ENCODE peak calls at places on chromosomes 16 and 17, in six cellular contexts. P is A549, S is vagina, D is heart left ventricle, Y is body of pancreas, E is sigmoid colon. X is an unnamed sample.

GRCh38 chr16:1535391-1536291 is 2.2 kb downstream of the TMEM204 start:
- DNase-seq in D (no peak), Y (no peak), E (no peak), P (no peak), S (no peak), X (no peak)

GRCh38 chr16:24075929-24076716 is 180.0 kb upstream of the CACNG3 start:
- DNase-seq in S (peak; percentile 34), P (no peak), E (no peak), Y (no peak), D (no peak), X (no peak)

GRCh38 chr17:79985361-79985760 is 50.3 kb downstream of the TBC1D16 start:
- DNase-seq in S (no peak), Y (no peak), P (no peak), D (no peak), E (peak; percentile 48), X (no peak)

GRCh38 chr17:27506348-27507218 is 50.3 kb downstream of the KSR1 start:
- DNase-seq in P (no peak), S (no peak), E (no peak), Y (no peak), D (no peak), X (no peak)

GRCh38 chr17:79006794-79007503 is 2.6 kb downstream of the CANT1 start:
- DNase-seq in P (no peak), D (no peak), Y (no peak), E (peak; percentile 48), S (no peak), X (peak; percentile 70)

GRCh38 chr17:81083125-81083765 is 48.3 kb downstream of the BAIAP2 start:
- DNase-seq in S (no peak), E (no peak), Y (peak; percentile 81), D (peak; percentile 57), P (no peak), X (no peak)

GRCh38 chr17:47203984-47204721 is 5.0 kb upstream of the MYL4 start:
- DNase-seq in S (peak; percentile 61), Y (no peak), P (no peak), D (no peak), E (no peak), X (no peak)

GRCh38 chr17:54920819-54921218 is 20.2 kb downstream of the TOM1L1 start:
- DNase-seq in S (no peak), Y (no peak), E (no peak), D (no peak), P (no peak), X (no peak)

GRCh38 chr16:46638947-46639925 is 18.1 kb upstream of the SHCBP1 start:
- DNase-seq in D (no peak), S (no peak), E (no peak), Y (no peak), P (no peak), X (no peak)

DNA sequence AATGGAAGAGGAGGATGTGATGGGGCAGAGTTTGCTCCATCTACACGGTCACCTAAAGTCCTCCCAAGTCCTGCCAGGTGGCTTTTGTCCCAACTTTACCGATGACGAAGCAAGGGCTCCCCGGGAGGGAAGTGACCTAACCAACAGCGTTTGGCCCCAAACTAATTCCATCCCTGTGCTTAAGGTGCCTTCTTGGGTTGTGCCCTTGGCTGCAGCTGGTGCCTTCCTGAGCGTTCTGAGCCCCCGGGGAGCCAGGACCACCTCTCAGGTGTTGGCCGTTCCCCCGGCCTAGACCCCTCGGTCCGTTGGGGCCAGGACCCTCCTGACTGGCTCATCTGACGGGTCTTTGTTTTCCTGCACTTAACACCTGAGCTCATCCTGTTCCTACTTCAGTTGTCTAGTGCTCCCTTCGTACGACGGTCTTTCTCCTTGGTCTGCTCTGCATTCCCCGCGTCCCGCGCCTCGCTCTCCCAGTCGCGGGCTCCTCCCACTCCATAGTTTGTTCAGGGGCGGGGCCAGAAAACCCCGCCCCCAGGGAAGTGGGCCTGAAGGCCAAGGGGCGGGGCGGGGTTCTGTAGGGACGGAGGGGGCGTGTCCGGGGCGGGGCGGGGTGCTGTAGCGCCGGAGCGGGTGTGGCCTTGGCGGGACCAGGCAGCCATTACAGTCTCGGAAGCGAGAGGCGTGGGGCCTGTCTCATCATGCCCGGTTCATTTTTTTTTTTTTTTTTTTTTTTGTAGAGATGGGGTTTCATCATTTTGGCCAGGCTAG is 822 bp upstream of the ZSCAN10 start:
- DNase-seq in S (no peak), D (peak; percentile 94), E (peak; percentile 92), Y (peak; percentile 98), P (peak; percentile 80), X (peak; percentile 96)
- TF ChIP-seq POLR2A in S (no peak), D (peak; percentile 9), E (no peak), Y (no peak), P (no peak), X (no peak)

GRCh38 chr16:13372421-13372820 is 471.0 kb downstream of the SHISA9 start:
- DNase-seq in E (no peak), D (no peak), S (no peak), Y (no peak), P (no peak), X (no peak)

GRCh38 chr16:13379266-13379665 is 477.9 kb downstream of the SHISA9 start:
- DNase-seq in P (no peak), Y (no peak), D (no peak), E (no peak), S (no peak), X (no peak)

GRCh38 chr16:13377143-13377542 is 475.7 kb downstream of the SHISA9 start:
- DNase-seq in Y (no peak), E (no peak), P (no peak), D (no peak), S (no peak), X (no peak)

GRCh38 chr16:13376174-13376573 is 474.8 kb downstream of the SHISA9 start:
- DNase-seq in D (no peak), S (no peak), Y (no peak), P (no peak), E (no peak), X (no peak)

GRCh38 chr16:13378151-13378550 is 476.8 kb downstream of the SHISA9 start:
- DNase-seq in E (no peak), Y (no peak), P (no peak), D (no peak), S (no peak), X (no peak)
- TF ChIP-seq CTCF in E (no peak), Y (no peak), P (no peak), D (no peak), S (no peak), X (no peak)

DNA sequence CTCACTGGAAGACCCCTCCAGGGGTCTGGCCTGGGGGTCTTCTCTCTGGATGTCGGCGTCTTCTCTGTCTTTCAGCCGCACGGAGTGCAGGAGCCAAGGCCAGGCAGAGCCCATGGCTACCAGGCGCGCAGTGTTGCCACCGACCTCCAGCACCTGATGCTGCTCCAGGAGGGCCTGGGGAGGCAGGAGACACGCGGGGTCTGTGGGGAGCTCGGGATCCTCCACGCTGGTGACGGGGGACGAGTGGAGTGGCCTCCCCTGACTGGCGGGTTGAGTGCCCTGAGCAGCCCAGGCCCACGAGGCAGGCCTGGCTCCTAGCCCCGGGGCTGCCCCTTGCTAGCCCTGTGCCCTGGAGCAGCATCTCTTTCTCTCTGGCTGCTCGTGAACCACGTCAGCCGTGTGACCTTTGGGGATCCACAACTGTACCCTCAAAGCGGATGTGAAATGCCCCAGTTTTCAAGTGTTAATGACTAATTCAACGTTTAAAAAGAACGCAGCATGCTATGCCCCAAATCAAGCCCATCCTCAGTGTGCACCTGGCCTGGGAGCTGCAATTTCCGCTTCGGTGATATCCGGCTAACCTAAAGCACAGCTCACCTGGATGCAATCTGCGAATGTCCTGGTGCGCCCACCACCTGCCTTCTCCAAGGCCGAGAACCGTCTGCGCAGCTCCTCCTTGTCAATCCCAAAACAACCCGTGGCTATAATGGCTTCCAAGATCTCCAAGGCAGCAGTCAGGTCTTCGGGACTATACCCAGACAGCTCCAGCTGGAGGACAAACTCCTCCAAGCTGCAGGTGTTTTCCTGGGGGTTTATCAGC is 62.9 kb downstream of the IL21R start:
- DNase-seq in D (no peak), E (no peak), Y (no peak), P (no peak), S (no peak), X (no peak)
- TF ChIP-seq POLR2A in D (no peak), E (no peak), Y (no peak), P (no peak), S (no peak), X (no peak)

GRCh38 chr17:36463916-36464764 is 22.3 kb upstream of the ZNHIT3 start:
- DNase-seq in E (peak; percentile 55), Y (peak; percentile 67), D (peak; percentile 44), S (no peak), P (peak; percentile 74), X (no peak)
- TF ChIP-seq CTCF in E (no peak), Y (no peak), D (no peak), S (no peak), P (no peak), X (no peak)

DNA sequence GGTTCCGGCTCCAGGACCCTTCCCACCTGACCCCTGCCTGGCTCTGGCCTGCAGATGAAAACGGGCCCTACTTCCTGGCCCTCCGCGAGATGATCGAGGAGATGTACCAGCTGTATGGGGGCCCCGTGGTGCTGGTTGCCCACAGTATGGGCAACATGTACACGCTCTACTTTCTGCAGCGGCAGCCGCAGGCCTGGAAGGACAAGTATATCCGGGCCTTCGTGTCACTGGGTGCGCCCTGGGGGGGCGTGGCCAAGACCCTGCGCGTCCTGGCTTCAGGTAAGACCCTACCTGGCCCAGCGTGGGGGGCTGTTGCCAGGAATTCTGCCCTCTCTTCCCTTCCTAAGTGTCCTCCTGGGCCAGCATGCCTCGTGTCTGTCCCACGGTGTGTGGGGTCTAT is 8.6 kb upstream of the SLC7A6 start:
- DNase-seq in Y (no peak), E (no peak), P (no peak), S (no peak), D (no peak), X (no peak)
- TF ChIP-seq POLR2A in Y (no peak), E (no peak), P (no peak), S (no peak), D (no peak), X (no peak)

GRCh38 chr17:1899403-1900000 is 69.7 kb downstream of the RPA1 start:
- DNase-seq in S (no peak), Y (no peak), D (no peak), P (peak; percentile 33), E (no peak), X (no peak)
- TF ChIP-seq CTCF in S (no peak), Y (no peak), D (peak; percentile 11), P (no peak), E (no peak), X (no peak)